ENCODE peak calls at places on chromosomes 13 and 19, in nine cellular contexts. K is fibroblast of villous mesenchyme; R is ELR; V is NCI-H1417; W is neuronal stem cell; J is Right ventricle myocardium superior; O is effector memory CD4-positive, alpha-beta T cell; T is T-helper 1 cell; C is endothelial cell. S is an unnamed sample.

GRCh38 chr19:11286312-11286974 is 9.5 kb upstream of the TSPAN16 start:
- DNase-seq in O (no peak), T (no peak), J (no peak), K (peak; percentile 31), R (peak; percentile 33), W (no peak), C (no peak), V (no peak), S (peak; percentile 86)

GRCh38 chr19:18440421-18440877 is 2.5 kb upstream of the ISYNA1 start:
- DNase-seq in T (no peak), O (no peak), V (no peak), K (no peak), J (no peak), W (no peak), R (peak; percentile 56), C (no peak), S (no peak)

GRCh38 chr19:3440082-3440481 is 40.2 kb downstream of the SMIM24 start:
- DNase-seq in K (peak; percentile 29), O (peak; percentile 27), R (peak; percentile 57), T (peak; percentile 56), J (peak; percentile 75), C (peak; percentile 62), V (peak; percentile 22), W (no peak), S (peak; percentile 30)

GRCh38 chr13:113488283-113488682 is 2.2 kb downstream of the DCUN1D2 start:
- DNase-seq in K (no peak), T (no peak), O (no peak), C (no peak), W (no peak), V (no peak), J (no peak), R (no peak), S (no peak)

GRCh38 chr13:76455960-76456359 is 430.2 kb downstream of the KCTD12 start:
- DNase-seq in J (no peak), V (no peak), K (peak; percentile 57), C (no peak), O (no peak), T (no peak), W (no peak), R (peak; percentile 33), S (peak; percentile 26)

GRCh38 chr19:16180611-16181010 is 4.6 kb upstream of the FAM32A start:
- DNase-seq in T (no peak), K (peak; percentile 70), W (no peak), J (no peak), C (no peak), V (no peak), R (peak; percentile 73), O (no peak), S (peak; percentile 60)

GRCh38 chr13:30422056-30422914 is at the start of gene UBE2L5:
- DNase-seq in R (peak; percentile 87), V (peak; percentile 75), W (peak; percentile 66), T (peak; percentile 43), K (peak; percentile 88), O (peak; percentile 58), C (peak; percentile 71), J (peak; percentile 88), S (peak; percentile 77)

GRCh38 chr19:18152444-18152816 is 533 bp upstream of the PIK3R2 start:
- DNase-seq in O (peak; percentile 93), V (peak; percentile 98), J (peak; percentile 99), T (peak; percentile 97), W (peak; percentile 99), R (peak; percentile 99), K (peak; percentile 99), C (peak; percentile 95), S (peak; percentile 98)

GRCh38 chr19:46902402-46902766 is 41.6 kb downstream of the ARHGAP35 start:
- DNase-seq in R (peak; percentile 58), V (no peak), W (no peak), T (no peak), O (no peak), K (no peak), C (no peak), J (no peak), S (no peak)

S was measured in fibroblast of pulmonary artery.